ENCODE peak calls at places on chromosomes 6 and 20, in eight cellular contexts. One of them, this sample, is unnamed. For H3K9me3, the result is how much of the 10 kb centered on the place peaks cover.

GRCh38 chr20:36184816-36185776 is 30.6 kb downstream of the EPB41L1 start:
- DNase-seq in mucosa of descending colon: no peak
- DNase-seq in cardiac muscle cell: no peak
- DNase-seq in GM12878: no peak
- DNase-seq in Panc1: no peak
- DNase-seq in mammary epithelial cell: no peak
- DNase-seq in aorta: no peak
- DNase-seq in sigmoid colon: no peak
- DNase-seq in this sample: no peak

GRCh38 chr6:45678063-45678620 is 300.4 kb upstream of the SUPT3H start:
- DNase-seq in sigmoid colon: no peak
- DNase-seq in mammary epithelial cell: no peak
- DNase-seq in Panc1: no peak
- DNase-seq in aorta: no peak
- DNase-seq in cardiac muscle cell: no peak
- DNase-seq in mucosa of descending colon: no peak
- DNase-seq in GM12878: no peak
- DNase-seq in this sample: no peak

GRCh38 chr20:49323622-49324238 is 45.9 kb upstream of the ZNFX1 start:
- DNase-seq in cardiac muscle cell: peak
- DNase-seq in GM12878: no peak
- DNase-seq in aorta: no peak
- DNase-seq in mucosa of descending colon: no peak
- DNase-seq in Panc1: no peak
- DNase-seq in mammary epithelial cell: peak
- DNase-seq in sigmoid colon: no peak
- DNase-seq in this sample: no peak

GRCh38 chr6:90217621-90218496 is 78.8 kb downstream of the BACH2 start:
- DNase-seq in sigmoid colon: no peak
- DNase-seq in mucosa of descending colon: peak
- DNase-seq in Panc1: no peak
- DNase-seq in cardiac muscle cell: no peak
- DNase-seq in mammary epithelial cell: no peak
- DNase-seq in GM12878: no peak
- DNase-seq in aorta: peak
- DNase-seq in this sample: no peak

GRCh38 chr6:139990287-139990686 is 615.8 kb upstream of the CITED2 start:
- DNase-seq in aorta: no peak
- DNase-seq in mammary epithelial cell: no peak
- DNase-seq in GM12878: no peak
- DNase-seq in cardiac muscle cell: peak
- DNase-seq in Panc1: no peak
- DNase-seq in mucosa of descending colon: no peak
- DNase-seq in sigmoid colon: no peak
- DNase-seq in this sample: no peak

GRCh38 chr20:34547844-34548613 is 10.5 kb upstream of the MAP1LC3A start:
- DNase-seq in mammary epithelial cell: no peak
- DNase-seq in Panc1: no peak
- DNase-seq in sigmoid colon: no peak
- DNase-seq in aorta: no peak
- DNase-seq in GM12878: no peak
- DNase-seq in cardiac muscle cell: no peak
- DNase-seq in mucosa of descending colon: peak
- DNase-seq in this sample: no peak

GRCh38 chr6:22353036-22353560 is 56.3 kb upstream of the PRL start:
- DNase-seq in aorta: no peak
- DNase-seq in mammary epithelial cell: no peak
- DNase-seq in GM12878: no peak
- DNase-seq in cardiac muscle cell: no peak
- DNase-seq in mucosa of descending colon: no peak
- DNase-seq in Panc1: no peak
- DNase-seq in sigmoid colon: no peak
- DNase-seq in this sample: no peak

GRCh38 chr6:88804701-88805100 is 158.7 kb downstream of the RNGTT start:
- DNase-seq in Panc1: no peak
- DNase-seq in mucosa of descending colon: no peak
- DNase-seq in aorta: no peak
- DNase-seq in cardiac muscle cell: no peak
- DNase-seq in GM12878: no peak
- DNase-seq in mammary epithelial cell: no peak
- DNase-seq in sigmoid colon: no peak
- DNase-seq in this sample: no peak

GRCh38 chr20:24489631-24490260 is 20.3 kb downstream of the SYNDIG1 start:
- DNase-seq in sigmoid colon: peak
- DNase-seq in GM12878: no peak
- DNase-seq in mammary epithelial cell: no peak
- DNase-seq in mucosa of descending colon: no peak
- DNase-seq in cardiac muscle cell: no peak
- DNase-seq in aorta: peak
- DNase-seq in Panc1: no peak
- DNase-seq in this sample: no peak

GRCh38 chr20:44746367-44747165 is 901 bp downstream of the KCNK15 start:
- DNase-seq in GM12878: no peak
- DNase-seq in mucosa of descending colon: no peak
- DNase-seq in Panc1: no peak
- DNase-seq in cardiac muscle cell: no peak
- DNase-seq in mammary epithelial cell: no peak
- DNase-seq in aorta: no peak
- DNase-seq in sigmoid colon: no peak
- DNase-seq in this sample: no peak

GRCh38 chr6:144036064-144036873 is 28.2 kb upstream of the PLAGL1 start:
- DNase-seq in GM12878: no peak
- DNase-seq in aorta: no peak
- DNase-seq in cardiac muscle cell: peak
- DNase-seq in mammary epithelial cell: no peak
- DNase-seq in mucosa of descending colon: peak
- DNase-seq in sigmoid colon: no peak
- DNase-seq in Panc1: no peak
- DNase-seq in this sample: no peak

GRCh38 chr6:8940356-8940755 is 505.0 kb upstream of the SLC35B3 start:
- DNase-seq in mammary epithelial cell: no peak
- DNase-seq in mucosa of descending colon: no peak
- DNase-seq in cardiac muscle cell: no peak
- DNase-seq in aorta: no peak
- DNase-seq in GM12878: no peak
- DNase-seq in Panc1: no peak
- DNase-seq in sigmoid colon: no peak
- DNase-seq in this sample: no peak

GRCh38 chr6:10300071-10300470 is 114.8 kb downstream of the TFAP2A start:
- DNase-seq in cardiac muscle cell: no peak
- DNase-seq in mucosa of descending colon: no peak
- DNase-seq in sigmoid colon: no peak
- DNase-seq in aorta: no peak
- DNase-seq in Panc1: no peak
- DNase-seq in mammary epithelial cell: peak
- DNase-seq in GM12878: no peak
- DNase-seq in this sample: no peak

GRCh38 chr6:169965239-169965638 is 213.8 kb downstream of the ERMARD start:
- DNase-seq in cardiac muscle cell: no peak
- DNase-seq in aorta: no peak
- DNase-seq in mammary epithelial cell: no peak
- DNase-seq in mucosa of descending colon: no peak
- DNase-seq in sigmoid colon: no peak
- DNase-seq in Panc1: no peak
- DNase-seq in GM12878: no peak
- DNase-seq in this sample: no peak

DNA sequence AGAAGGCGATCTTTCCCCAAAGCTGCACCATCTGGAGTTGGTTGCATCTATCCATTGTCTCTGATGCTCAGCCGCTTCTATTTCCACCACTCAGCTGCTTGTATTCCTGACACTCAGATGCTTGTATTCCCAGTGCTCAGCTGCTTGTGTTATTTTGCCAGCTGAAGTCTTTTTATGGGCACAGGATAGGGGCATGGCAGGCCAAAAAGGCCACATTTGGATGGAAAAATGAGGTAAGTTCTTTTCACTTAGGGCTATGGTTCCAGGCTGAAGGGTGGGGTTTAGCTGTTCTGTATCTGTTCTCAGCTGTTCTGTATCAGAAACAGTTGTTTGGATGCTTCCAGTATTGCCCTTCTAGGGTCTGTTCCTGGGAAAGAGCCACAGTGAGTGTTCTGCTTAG is 944.9 kb downstream of the QKI start:
- DNase-seq in mucosa of descending colon: no peak
- DNase-seq in GM12878: no peak
- DNase-seq in Panc1: no peak
- DNase-seq in cardiac muscle cell: no peak
- DNase-seq in aorta: no peak
- DNase-seq in sigmoid colon: no peak
- DNase-seq in mammary epithelial cell: no peak
- DNase-seq in this sample: no peak
- H3K9me3 ChIP-seq in mucosa of descending colon: half or more
- H3K9me3 ChIP-seq in GM12878: under half
- H3K9me3 ChIP-seq in Panc1: under half
- H3K9me3 ChIP-seq in cardiac muscle cell: under half
- H3K9me3 ChIP-seq in aorta: under half
- H3K9me3 ChIP-seq in sigmoid colon: under half
- H3K9me3 ChIP-seq in mammary epithelial cell: under half
- H3K9me3 ChIP-seq in this sample: under half

GRCh38 chr20:15763344-15763743 is 809.9 kb downstream of the KIF16B start:
- DNase-seq in cardiac muscle cell: no peak
- DNase-seq in mammary epithelial cell: peak
- DNase-seq in GM12878: no peak
- DNase-seq in aorta: no peak
- DNase-seq in sigmoid colon: no peak
- DNase-seq in mucosa of descending colon: no peak
- DNase-seq in Panc1: no peak
- DNase-seq in this sample: no peak
- H3K9me3 ChIP-seq in cardiac muscle cell: under half
- H3K9me3 ChIP-seq in mammary epithelial cell: under half
- H3K9me3 ChIP-seq in GM12878: under half
- H3K9me3 ChIP-seq in aorta: under half
- H3K9me3 ChIP-seq in sigmoid colon: under half
- H3K9me3 ChIP-seq in mucosa of descending colon: under half
- H3K9me3 ChIP-seq in Panc1: under half
- H3K9me3 ChIP-seq in this sample: under half

GRCh38 chr20:53901697-53902096 is 168.7 kb downstream of the BCAS1 start:
- DNase-seq in aorta: no peak
- DNase-seq in GM12878: no peak
- DNase-seq in sigmoid colon: no peak
- DNase-seq in mucosa of descending colon: no peak
- DNase-seq in mammary epithelial cell: no peak
- DNase-seq in Panc1: no peak
- DNase-seq in cardiac muscle cell: no peak
- DNase-seq in this sample: no peak

GRCh38 chr20:53898558-53898931 is 171.8 kb downstream of the BCAS1 start:
- DNase-seq in mucosa of descending colon: no peak
- DNase-seq in mammary epithelial cell: no peak
- DNase-seq in aorta: no peak
- DNase-seq in sigmoid colon: no peak
- DNase-seq in cardiac muscle cell: no peak
- DNase-seq in Panc1: no peak
- DNase-seq in GM12878: no peak
- DNase-seq in this sample: no peak

GRCh38 chr20:53901064-53901463 is 169.3 kb downstream of the BCAS1 start:
- DNase-seq in mucosa of descending colon: no peak
- DNase-seq in cardiac muscle cell: peak
- DNase-seq in sigmoid colon: no peak
- DNase-seq in aorta: no peak
- DNase-seq in GM12878: no peak
- DNase-seq in Panc1: no peak
- DNase-seq in mammary epithelial cell: peak
- DNase-seq in this sample: no peak

GRCh38 chr20:53899351-53900167 is 170.8 kb downstream of the BCAS1 start:
- DNase-seq in mucosa of descending colon: no peak
- DNase-seq in sigmoid colon: no peak
- DNase-seq in GM12878: peak
- DNase-seq in mammary epithelial cell: peak
- DNase-seq in cardiac muscle cell: peak
- DNase-seq in Panc1: peak
- DNase-seq in aorta: no peak
- DNase-seq in this sample: no peak

GRCh38 chr20:53900380-53900999 is 169.9 kb downstream of the BCAS1 start:
- DNase-seq in cardiac muscle cell: peak
- DNase-seq in Panc1: no peak
- DNase-seq in mucosa of descending colon: no peak
- DNase-seq in GM12878: no peak
- DNase-seq in mammary epithelial cell: peak
- DNase-seq in sigmoid colon: no peak
- DNase-seq in aorta: no peak
- DNase-seq in this sample: no peak
- H3K9me3 ChIP-seq in cardiac muscle cell: under half
- H3K9me3 ChIP-seq in Panc1: under half
- H3K9me3 ChIP-seq in mucosa of descending colon: under half
- H3K9me3 ChIP-seq in GM12878: under half
- H3K9me3 ChIP-seq in mammary epithelial cell: under half
- H3K9me3 ChIP-seq in sigmoid colon: under half
- H3K9me3 ChIP-seq in aorta: under half
- H3K9me3 ChIP-seq in this sample: under half

DNA sequence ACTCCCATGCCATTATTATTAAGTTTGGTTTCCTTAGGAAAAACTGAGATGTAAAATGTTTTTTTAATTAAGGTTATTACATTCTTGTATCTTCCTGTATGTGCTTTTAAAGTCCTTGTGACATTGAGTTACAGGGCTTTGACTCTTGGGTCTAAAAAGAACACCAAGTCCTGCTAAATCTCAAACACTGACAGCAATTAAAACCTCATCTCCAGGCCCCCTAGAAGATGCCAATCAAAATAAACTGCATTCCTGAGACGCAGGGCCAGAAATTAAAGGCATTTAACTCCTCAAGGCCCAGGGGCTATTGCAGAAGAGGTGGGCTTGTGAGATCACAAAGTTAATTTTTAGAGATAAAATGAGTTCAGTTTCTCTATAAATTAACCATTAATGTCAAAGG is 145.7 kb upstream of the CARMIL1 start:
- DNase-seq in cardiac muscle cell: no peak
- DNase-seq in mucosa of descending colon: no peak
- DNase-seq in aorta: no peak
- DNase-seq in sigmoid colon: no peak
- DNase-seq in GM12878: no peak
- DNase-seq in Panc1: no peak
- DNase-seq in mammary epithelial cell: no peak
- DNase-seq in this sample: no peak
- H3K9me3 ChIP-seq in cardiac muscle cell: under half
- H3K9me3 ChIP-seq in mucosa of descending colon: under half
- H3K9me3 ChIP-seq in aorta: under half
- H3K9me3 ChIP-seq in sigmoid colon: under half
- H3K9me3 ChIP-seq in GM12878: under half
- H3K9me3 ChIP-seq in Panc1: under half
- H3K9me3 ChIP-seq in mammary epithelial cell: under half
- H3K9me3 ChIP-seq in this sample: under half